ENCODE peak calls at places on chromosomes 1 and 21, in ten cellular contexts. U is esophagus squamous epithelium; W is glutamatergic neuron; X is amygdala; Q is NCI-H1105; E is naive thymus-derived CD4-positive, alpha-beta T cell; S is fibroblast of mammary gland; V is heart right ventricle; Z is activated effector memory CD4-positive, alpha-beta T cell treated with anti-CD3 and anti-CD28 coated beads, Interleukin-2, amount 50 U/mL, for 16 hours; J is iPS DF 19.7. B is an unnamed sample.

GRCh38 chr1:184242507-184242943 is 144.3 kb upstream of the C1orf21 start:
- DNase-seq in S (peak), U (no peak), Z (no peak), Q (no peak), V (peak), W (no peak), J (no peak), X (no peak), E (no peak), B (no peak)

GRCh38 chr1:93798301-93798700 is 80.7 kb downstream of the DNTTIP2 start:
- DNase-seq in X (no peak), Q (no peak), W (no peak), Z (no peak), S (peak), E (no peak), V (no peak), J (no peak), U (no peak), B (no peak)

GRCh38 chr1:63829349-63830327 is 55.8 kb downstream of the ROR1 start:
- DNase-seq in W (no peak), Z (no peak), S (peak), V (no peak), J (no peak), X (no peak), E (no peak), U (no peak), Q (no peak), B (no peak)

GRCh38 chr1:85374160-85374559 is 90.8 kb downstream of the DDAH1 start:
- DNase-seq in V (no peak), S (peak), X (no peak), U (no peak), W (no peak), E (no peak), J (no peak), Z (no peak), Q (no peak), B (no peak)

GRCh38 chr1:158939180-158939579 is 7.8 kb downstream of the PYHIN1 start:
- DNase-seq in U (no peak), W (no peak), Z (no peak), Q (no peak), S (no peak), X (no peak), V (no peak), E (no peak), J (no peak), B (no peak)

GRCh38 chr21:33238565-33239255 is 9.0 kb downstream of the IFNAR2 start:
- DNase-seq in V (no peak), J (no peak), X (no peak), S (no peak), E (no peak), U (no peak), W (no peak), Z (no peak), Q (no peak), B (no peak)

GRCh38 chr1:179547021-179547535 is 28.7 kb downstream of the NPHS2 start:
- DNase-seq in X (no peak), V (no peak), W (no peak), J (no peak), Q (no peak), E (no peak), S (no peak), Z (no peak), U (no peak), B (no peak)

GRCh38 chr1:93708734-93709481 is 27.3 kb upstream of the BCAR3 start:
- DNase-seq in X (no peak), W (peak), U (no peak), Z (no peak), E (no peak), Q (peak), V (peak), J (no peak), S (peak), B (peak)

GRCh38 chr1:56780128-56780750 is 39.0 kb downstream of the FYB2 start:
- DNase-seq in V (no peak), Q (no peak), W (no peak), X (no peak), J (no peak), S (no peak), Z (no peak), U (no peak), E (no peak), B (no peak)

GRCh38 chr1:105964879-105965278 is 1091.6 kb upstream of the PRMT6 start:
- DNase-seq in V (no peak), W (no peak), E (no peak), X (no peak), Z (no peak), S (no peak), J (no peak), U (no peak), Q (no peak), B (no peak)